ENCODE peak calls at places on chromosomes 2 and 18, in four cellular contexts. Y, P, V and I are unnamed samples.
A peak's percentile ranks its signal among the peaks of the same experiment; 100 is the strongest.

GRCh38 chr2:25936889-25937545 is 45.3 kb downstream of the KIF3C start:
- DNase-seq in V (peak; percentile 36), Y (no peak), P (peak; percentile 26), I (no peak)

GRCh38 chr18:79380816-79381806 is 14.6 kb upstream of the NFATC1 start:
- DNase-seq in Y (peak; percentile 88), V (peak; percentile 60), P (no peak), I (peak; percentile 72)

GRCh38 chr18:23718731-23719130 is 29.5 kb downstream of the LAMA3 start:
- DNase-seq in Y (no peak), P (no peak), V (no peak), I (no peak)

GRCh38 chr2:10839813-10840212 is 27.2 kb upstream of the PDIA6 start:
- DNase-seq in Y (no peak), P (no peak), V (peak; percentile 42), I (no peak)

GRCh38 chr2:32403782-32404181 is 47.0 kb downstream of the BIRC6 start:
- DNase-seq in V (no peak), Y (no peak), P (no peak), I (no peak)

GRCh38 chr2:58313926-58314325 is 72.8 kb upstream of the FANCL start:
- DNase-seq in Y (no peak), V (no peak), P (no peak), I (no peak)

GRCh38 chr2:238187618-238188548 is 15.6 kb downstream of the ILKAP start:
- DNase-seq in V (no peak), Y (no peak), P (no peak), I (no peak)

GRCh38 chr2:203678971-203679370 is 27.5 kb upstream of the CD28 start:
- DNase-seq in V (no peak), P (no peak), Y (no peak), I (no peak)

GRCh38 chr2:170411660-170412059 is 233.7 kb downstream of the MYO3B start:
- DNase-seq in Y (no peak), P (no peak), V (no peak), I (no peak)

GRCh38 chr2:31822587-31822986 is 188.2 kb downstream of the MEMO1 start:
- DNase-seq in P (no peak), V (no peak), Y (no peak), I (no peak)